ENCODE peak calls at places on chromosomes 7 and 10, in ten cellular contexts. W is astrocyte, K is cerebellar cortex, G is neural crest cell, N is kidney glomerular epithelial cell, T is NCI-H460, L is T-helper 2 cell, C is colonic mucosa, V is Caki2, O is amygdala. Y is an unnamed sample.
A peak's percentile ranks its signal among the peaks of the same experiment; 100 is the strongest.

GRCh38 chr7:115676080-115676479 is 354.5 kb downstream of the TFEC start:
- DNase-seq in C (no peak), W (peak; percentile 36), O (no peak), K (peak; percentile 9), V (peak; percentile 79), G (peak; percentile 3), T (peak; percentile 31), N (peak; percentile 17), L (no peak), Y (peak; percentile 90)

GRCh38 chr7:40551685-40552576 is 417.1 kb downstream of the SUGCT start:
- DNase-seq in W (peak; percentile 82), T (no peak), O (no peak), L (peak; percentile 1), C (no peak), G (no peak), N (peak; percentile 23), V (peak; percentile 6), K (no peak), Y (no peak)

GRCh38 chr7:133353775-133354174 is 100.9 kb downstream of the EXOC4 start:
- DNase-seq in W (no peak), T (no peak), C (no peak), O (no peak), V (no peak), N (no peak), K (no peak), L (no peak), G (no peak), Y (no peak)

GRCh38 chr7:105020926-105021325 is 6.9 kb downstream of the KMT2E start:
- DNase-seq in W (no peak), K (no peak), V (no peak), C (no peak), L (no peak), N (no peak), T (no peak), O (no peak), G (no peak), Y (no peak)

GRCh38 chr10:84256510-84257342 is 11.9 kb downstream of the RGR start:
- DNase-seq in C (peak; percentile 62), V (no peak), G (peak; percentile 68), T (peak; percentile 7), L (peak; percentile 49), W (peak; percentile 7), O (peak; percentile 10), N (no peak), K (peak; percentile 21), Y (no peak)

GRCh38 chr10:104267721-104268690 is 978 bp upstream of the GSTO2 start:
- DNase-seq in V (no peak), C (no peak), T (no peak), L (no peak), O (no peak), N (peak; percentile 1), G (no peak), W (no peak), K (no peak), Y (no peak)

GRCh38 chr10:86347856-86348255 is 18.7 kb downstream of the GRID1 start:
- DNase-seq in O (no peak), K (no peak), W (no peak), N (no peak), C (no peak), L (no peak), G (no peak), T (no peak), V (no peak), Y (no peak)

GRCh38 chr10:79405221-79405994 is 40.0 kb downstream of the ZCCHC24 start:
- DNase-seq in O (no peak), K (no peak), L (no peak), V (no peak), T (no peak), C (no peak), N (no peak), W (no peak), G (no peak), Y (peak; percentile 51)

GRCh38 chr7:67551027-67551426 is 554.4 kb downstream of the TYW1 start:
- DNase-seq in G (no peak), C (no peak), T (no peak), L (no peak), V (no peak), K (no peak), O (no peak), N (no peak), W (no peak), Y (peak; percentile 19)

GRCh38 chr10:100155936-100156335 is 29.9 kb downstream of the ERLIN1 start:
- DNase-seq in V (no peak), O (no peak), C (no peak), T (no peak), K (no peak), W (no peak), G (no peak), L (no peak), N (no peak), Y (no peak)

GRCh38 chr10:34434119-34434594 is 380.9 kb downstream of the PARD3 start:
- DNase-seq in O (no peak), C (no peak), L (no peak), V (no peak), N (no peak), W (peak; percentile 69), T (no peak), G (no peak), K (no peak), Y (no peak)

GRCh38 chr7:130150587-130150986 is 54.6 kb downstream of the TMEM209 start:
- DNase-seq in O (no peak), G (no peak), V (no peak), C (no peak), N (no peak), L (no peak), T (no peak), K (no peak), W (no peak), Y (no peak)

GRCh38 chr7:220151-220841 is 27.9 kb downstream of the FAM20C start:
- DNase-seq in T (no peak), W (no peak), L (no peak), G (peak; percentile 18), C (no peak), K (peak; percentile 24), N (peak; percentile 3), V (peak; percentile 81), O (no peak), Y (no peak)

GRCh38 chr7:84204655-84205054 is 10.1 kb upstream of the SEMA3A start:
- DNase-seq in C (no peak), T (no peak), G (no peak), W (peak; percentile 79), V (no peak), K (no peak), O (no peak), L (no peak), N (no peak), Y (peak; percentile 9)

GRCh38 chr10:59536151-59536550 is 173.5 kb downstream of the SLC16A9 start:
- DNase-seq in K (no peak), L (no peak), O (no peak), G (no peak), W (peak; percentile 86), V (peak; percentile 4), N (peak; percentile 53), T (no peak), C (no peak), Y (peak; percentile 10)

GRCh38 chr10:133012573-133013359 is 70.4 kb upstream of the CFAP46 start:
- DNase-seq in G (no peak), W (no peak), K (no peak), N (no peak), T (no peak), O (no peak), L (no peak), V (peak; percentile 44), C (no peak), Y (no peak)

GRCh38 chr7:98079891-98080653 is 26.6 kb upstream of the LMTK2 start:
- DNase-seq in G (no peak), C (no peak), L (no peak), O (no peak), N (no peak), K (peak; percentile 9), W (no peak), T (no peak), V (no peak), Y (no peak)

GRCh38 chr10:69901623-69902505 is 100.2 kb downstream of the COL13A1 start:
- DNase-seq in N (peak; percentile 22), G (peak; percentile 75), O (no peak), C (peak; percentile 65), T (peak; percentile 18), V (peak; percentile 10), W (peak; percentile 20), K (peak; percentile 67), L (peak; percentile 16), Y (peak; percentile 66)

GRCh38 chr7:128932862-128933821 is 4.6 kb upstream of the IRF5 start:
- DNase-seq in O (no peak), W (no peak), G (no peak), K (no peak), C (no peak), T (no peak), V (no peak), N (no peak), L (peak; percentile 87), Y (no peak)

GRCh38 chr10:115909962-115910361 is 363.0 kb downstream of the GFRA1 start:
- DNase-seq in L (no peak), T (no peak), O (no peak), K (no peak), V (no peak), C (no peak), W (no peak), N (no peak), G (no peak), Y (no peak)

GRCh38 chr7:66114743-66115727 is at the start of gene CRCP:
- DNase-seq in T (peak; percentile 60), C (peak; percentile 86), W (peak; percentile 62), L (peak; percentile 87), N (peak; percentile 77), O (peak; percentile 72), G (peak; percentile 65), K (peak; percentile 86), V (peak; percentile 85), Y (peak; percentile 91)

GRCh38 chr7:1740214-1740613 is 70.1 kb downstream of the ELFN1 start:
- DNase-seq in N (no peak), K (no peak), O (no peak), L (no peak), T (no peak), V (no peak), W (no peak), C (no peak), G (no peak), Y (no peak)

GRCh38 chr7:114130860-114131259 is 212.1 kb upstream of the PPP1R3A start:
- DNase-seq in N (peak; percentile 2), G (no peak), C (no peak), V (no peak), O (no peak), W (peak; percentile 7), K (no peak), L (no peak), T (no peak), Y (peak; percentile 10)

GRCh38 chr7:106037489-106038176 is 74.5 kb downstream of the SYPL1 start:
- DNase-seq in N (no peak), K (no peak), G (no peak), V (no peak), W (no peak), C (no peak), O (no peak), L (no peak), T (no peak), Y (no peak)

GRCh38 chr7:25427721-25428120 is 199.4 kb upstream of the NPVF start:
- DNase-seq in W (no peak), V (no peak), C (no peak), T (no peak), K (no peak), G (no peak), O (no peak), L (no peak), N (no peak), Y (no peak)

GRCh38 chr7:155094636-155095035 is 24.5 kb downstream of the HTR5A start:
- DNase-seq in G (no peak), O (no peak), K (no peak), L (no peak), V (no peak), W (no peak), N (no peak), T (no peak), C (no peak), Y (no peak)

Y was measured in SJCRH30.